ENCODE peak calls at places on chromosomes 5 and 9, in seven cellular contexts. G is K562, C is HCT116, W is GM12878, U is H1, P is HepG2, J is SK-N-SH. S is an unnamed sample.

GRCh38 chr5:161165998-161166660 is 314.1 kb upstream of the ATP10B start:
- DNase-seq in C (no peak), G (no peak), J (no peak), W (no peak), U (no peak), P (no peak), S (no peak)

GRCh38 chr9:92327283-92327850 is 1.6 kb downstream of the CENPP start:
- DNase-seq in G (peak; percentile 13), W (no peak), J (no peak), P (no peak), U (no peak), C (no peak), S (no peak)

GRCh38 chr9:35609001-35609819 is 4.1 kb downstream of the TESK1 start:
- DNase-seq in P (no peak), J (no peak), W (no peak), C (no peak), U (no peak), G (no peak), S (no peak)

GRCh38 chr9:94859226-94859625 is 132.7 kb downstream of the AOPEP start:
- DNase-seq in J (no peak), U (no peak), P (no peak), C (no peak), W (no peak), G (no peak), S (no peak)

GRCh38 chr5:101424530-101425175 is 521.6 kb upstream of the ST8SIA4 start:
- DNase-seq in W (no peak), J (no peak), C (peak; percentile 10), G (no peak), U (no peak), P (no peak), S (no peak)

GRCh38 chr5:148515460-148515859 is 131.7 kb downstream of the FBXO38 start:
- DNase-seq in J (no peak), C (no peak), G (no peak), P (no peak), W (no peak), U (no peak), S (no peak)

GRCh38 chr5:138491284-138491648 is 26.0 kb downstream of the EGR1 start:
- DNase-seq in U (no peak), G (no peak), C (no peak), J (no peak), P (no peak), W (no peak), S (peak; percentile 60)

GRCh38 chr5:145237843-145238242 is 597.3 kb downstream of the PRELID2 start:
- DNase-seq in G (no peak), U (peak; percentile 68), J (peak; percentile 19), C (peak; percentile 69), W (no peak), P (peak; percentile 50), S (peak; percentile 87)

GRCh38 chr9:137757613-137758029 is 120.0 kb upstream of the CACNA1B start:
- DNase-seq in G (no peak), U (no peak), C (peak; percentile 19), J (no peak), W (peak; percentile 69), P (no peak), S (no peak)

GRCh38 chr5:83636141-83636540 is 84.5 kb downstream of the HAPLN1 start:
- DNase-seq in P (no peak), W (no peak), C (no peak), J (no peak), G (no peak), U (no peak), S (no peak)

GRCh38 chr9:127921592-127922120 is 4.8 kb upstream of the ST6GALNAC4 start:
- DNase-seq in U (peak; percentile 95), G (peak; percentile 86), W (no peak), C (no peak), J (peak; percentile 94), P (no peak), S (peak; percentile 97)

GRCh38 chr5:142512680-142513042 is 173.2 kb downstream of the FGF1 start:
- DNase-seq in C (peak; percentile 21), P (peak; percentile 34), G (no peak), W (no peak), U (no peak), J (no peak), S (peak; percentile 54)

GRCh38 chr5:173620784-173621183 is 4.3 kb upstream of the BOD1 start:
- DNase-seq in P (no peak), W (no peak), U (no peak), J (no peak), C (no peak), G (no peak), S (no peak)

GRCh38 chr5:174172104-174172965 is 126.8 kb downstream of the NSG2 start:
- DNase-seq in C (no peak), W (no peak), U (no peak), G (no peak), P (no peak), J (no peak), S (no peak)

GRCh38 chr9:111056554-111056953 is 18.3 kb upstream of the LPAR1 start:
- DNase-seq in W (no peak), U (no peak), C (no peak), G (no peak), P (no peak), J (peak; percentile 27), S (no peak)

GRCh38 chr5:165209101-165209727 is 1703.8 kb downstream of the MAT2B start:
- DNase-seq in U (no peak), G (no peak), P (peak; percentile 3), C (no peak), J (peak; percentile 30), W (no peak), S (no peak)

GRCh38 chr5:2177244-2177643 is 294.5 kb upstream of the IRX4 start:
- DNase-seq in C (no peak), W (no peak), U (no peak), P (no peak), J (no peak), G (no peak), S (no peak)

GRCh38 chr9:135291165-135291564 is 188.4 kb upstream of the PPP1R26 start:
- DNase-seq in W (no peak), U (no peak), P (no peak), J (peak; percentile 56), C (no peak), G (no peak), S (no peak)

GRCh38 chr5:108727154-108727638 is 20.5 kb upstream of the FER start:
- DNase-seq in G (peak; percentile 51), U (peak; percentile 47), W (no peak), P (no peak), C (no peak), J (no peak), S (peak; percentile 86)

GRCh38 chr9:113508111-113508749 is 44.7 kb downstream of the RGS3 start:
- DNase-seq in J (no peak), P (peak; percentile 72), G (no peak), W (no peak), C (peak; percentile 4), U (peak; percentile 83), S (no peak)

GRCh38 chr9:122209451-122209850 is 19.3 kb downstream of the LHX6 start:
- DNase-seq in J (no peak), U (no peak), W (no peak), C (no peak), G (no peak), P (no peak), S (no peak)

DNA sequence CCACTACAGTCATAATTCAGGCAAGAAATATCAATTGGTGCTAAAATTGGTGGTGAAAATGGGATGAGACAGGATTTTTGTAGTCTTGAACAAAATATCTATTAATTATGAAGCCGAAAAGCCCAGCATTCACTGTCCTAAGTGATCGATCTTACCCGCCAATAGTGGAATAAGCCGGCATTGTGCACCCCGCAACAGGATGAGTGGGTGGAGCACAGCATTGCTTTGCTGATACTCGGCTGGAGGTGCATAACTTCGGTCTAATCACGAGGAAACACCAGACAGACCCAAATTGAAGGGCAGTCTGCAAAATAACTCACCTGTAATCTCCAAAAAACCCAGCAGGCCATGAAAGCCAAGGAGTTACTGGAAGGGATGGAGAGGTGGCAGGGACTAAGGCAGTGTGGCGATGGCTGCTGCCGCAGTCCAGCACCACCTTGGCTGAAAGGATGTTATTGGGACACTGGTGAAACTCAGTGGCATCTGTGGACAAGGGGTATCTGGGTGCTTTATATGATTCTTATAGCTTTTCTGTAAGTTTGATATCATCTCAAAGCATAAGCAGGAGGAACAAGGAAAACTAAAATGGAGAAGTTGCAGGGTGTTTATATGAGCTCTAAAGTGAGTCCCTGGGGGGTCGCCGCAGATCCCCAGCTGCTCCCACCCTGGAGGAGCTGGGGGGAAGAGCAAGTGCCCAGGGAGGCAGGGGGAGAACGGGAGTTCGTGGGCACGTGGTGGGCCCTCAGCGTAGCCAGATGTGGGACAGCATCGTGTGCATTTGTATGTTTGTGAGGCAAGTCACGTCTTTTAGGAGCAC is 45.2 kb downstream of the AHRR start:
- DNase-seq in G (no peak), J (no peak), W (no peak), U (peak; percentile 35), C (no peak), P (no peak), S (no peak)
- TF ChIP-seq JUND in G (no peak), J (no peak), W (no peak), U (no peak), C (no peak), P (no peak), S (no peak)

DNA sequence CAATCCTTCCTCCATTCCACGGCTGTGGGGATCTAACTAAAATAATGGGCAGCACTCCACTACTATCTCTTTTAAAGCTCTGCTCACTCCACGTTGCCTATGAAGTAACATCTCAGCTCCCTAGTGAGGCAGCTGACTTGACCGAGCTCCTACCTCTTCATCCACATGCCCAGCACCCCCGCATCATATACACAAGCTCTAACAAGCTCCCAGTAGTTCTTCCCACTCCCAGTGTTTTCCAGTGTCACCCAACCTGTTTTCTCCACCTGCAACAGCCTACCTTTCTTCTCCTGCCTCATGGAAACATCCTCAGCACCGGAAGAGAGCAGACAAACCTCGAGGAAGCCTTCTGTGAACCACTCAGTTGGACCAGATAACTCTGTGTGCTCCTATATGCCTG is 50.5 kb downstream of the ELAVL2 start:
- DNase-seq in J (no peak), U (no peak), P (no peak), G (no peak), C (no peak), W (no peak), S (no peak)
- TF ChIP-seq JUND in J (no peak), U (no peak), P (no peak), G (no peak), C (no peak), W (no peak), S (no peak)

GRCh38 chr5:106843812-106844416 is 826.8 kb downstream of the EFNA5 start:
- DNase-seq in G (no peak), P (no peak), C (peak; percentile 13), W (no peak), J (no peak), U (no peak), S (no peak)
- TF ChIP-seq JUND in G (no peak), P (no peak), C (no peak), W (no peak), J (no peak), U (no peak), S (no peak)

GRCh38 chr5:113446358-113446927 is 11.7 kb upstream of the TSSK1B start:
- DNase-seq in U (no peak), P (no peak), G (no peak), C (no peak), J (no peak), W (no peak), S (no peak)

GRCh38 chr5:113447651-113448050 is 12.9 kb upstream of the TSSK1B start:
- DNase-seq in G (peak; percentile 21), W (no peak), U (no peak), J (peak; percentile 69), C (no peak), P (peak; percentile 23), S (no peak)

GRCh38 chr5:113451797-113452196 is 17.0 kb upstream of the TSSK1B start:
- DNase-seq in G (no peak), W (no peak), U (no peak), J (no peak), P (no peak), C (no peak), S (no peak)

GRCh38 chr5:113450366-113451328 is 15.9 kb upstream of the TSSK1B start:
- DNase-seq in J (no peak), U (no peak), W (no peak), C (no peak), P (no peak), G (no peak), S (no peak)

GRCh38 chr5:113448224-113448623 is 13.4 kb upstream of the TSSK1B start:
- DNase-seq in U (no peak), J (no peak), W (no peak), C (no peak), P (no peak), G (no peak), S (no peak)
- TF ChIP-seq JUND in U (no peak), J (no peak), W (no peak), C (no peak), P (no peak), G (no peak), S (no peak)